ENCODE peak calls at places on chromosomes 7 and 10, in seven cellular contexts. F is GM12878, G is K562, L is SK-N-SH, Q is HepG2, W is HCT116, S is H1. Y is an unnamed sample.

GRCh38 chr10:98308602-98309365 is 40.8 kb upstream of the LOXL4 start:
- DNase-seq in L (peak), Q (peak), F (no peak), G (no peak), W (no peak), S (no peak), Y (no peak)

GRCh38 chr10:62083413-62083794 is 181.9 kb downstream of the ARID5B start:
- DNase-seq in W (no peak), S (no peak), L (no peak), Q (no peak), F (no peak), G (no peak), Y (no peak)

GRCh38 chr7:17520941-17521340 is 222.5 kb downstream of the AHR start:
- DNase-seq in L (no peak), Q (no peak), S (no peak), W (no peak), F (no peak), G (no peak), Y (no peak)

GRCh38 chr10:127612-128432 is 7.4 kb upstream of the ZMYND11 start:
- DNase-seq in Q (no peak), F (peak), L (no peak), S (no peak), W (no peak), G (no peak), Y (no peak)

GRCh38 chr7:22435105-22435504 is 64.9 kb downstream of the STEAP1B start:
- DNase-seq in S (no peak), Q (no peak), W (no peak), G (no peak), F (peak), L (no peak), Y (no peak)

GRCh38 chr7:142440219-142441073 is 182.6 kb upstream of the PRSS58 start:
- DNase-seq in S (no peak), G (no peak), Q (peak), W (peak), F (no peak), L (no peak), Y (no peak)

GRCh38 chr7:816751-817671 is 15.3 kb upstream of the SUN1 start:
- DNase-seq in G (peak), Q (no peak), S (no peak), F (no peak), L (no peak), W (no peak), Y (peak)

GRCh38 chr7:128845987-128846386 is 15.8 kb downstream of the FLNC start:
- DNase-seq in Q (no peak), L (no peak), G (no peak), S (no peak), W (no peak), F (no peak), Y (no peak)

GRCh38 chr10:58451490-58451889 is 61.2 kb upstream of the BICC1 start:
- DNase-seq in Q (no peak), W (no peak), G (no peak), L (no peak), F (no peak), S (no peak), Y (no peak)

GRCh38 chr7:138705122-138705521 is 4.0 kb upstream of the SVOPL start:
- DNase-seq in G (no peak), F (no peak), Q (no peak), W (no peak), L (no peak), S (no peak), Y (no peak)

GRCh38 chr7:157561523-157561785 is 224.7 kb downstream of the DNAJB6 start:
- DNase-seq in L (no peak), W (no peak), F (no peak), S (no peak), Q (no peak), G (no peak), Y (no peak)

GRCh38 chr7:101096331-101096956 is 11.2 kb downstream of the TRIM56 start:
- DNase-seq in Q (no peak), S (no peak), F (no peak), L (no peak), G (no peak), W (no peak), Y (no peak)

GRCh38 chr10:121788717-121789116 is 139.1 kb downstream of the ATE1 start:
- DNase-seq in F (no peak), Q (no peak), S (no peak), W (no peak), G (no peak), L (no peak), Y (no peak)

GRCh38 chr10:61775111-61775510 is 112.4 kb downstream of the CABCOCO1 start:
- DNase-seq in W (no peak), S (no peak), L (no peak), G (no peak), F (no peak), Q (no peak), Y (no peak)

GRCh38 chr7:124765401-124766352 is at the start of gene GPR37:
- DNase-seq in W (peak), L (peak), G (peak), Q (no peak), F (no peak), S (peak), Y (peak)

GRCh38 chr10:47402681-47403301 is 18.7 kb upstream of the ZNF488 start:
- DNase-seq in W (peak), F (no peak), G (no peak), Q (peak), S (peak), L (no peak), Y (peak)

GRCh38 chr10:7363700-7364099 is 47.1 kb downstream of the SFMBT2 start:
- DNase-seq in L (no peak), F (no peak), S (no peak), W (no peak), G (no peak), Q (no peak), Y (no peak)

GRCh38 chr10:110324805-110325280 is 20.1 kb upstream of the SMNDC1 start:
- DNase-seq in L (no peak), S (no peak), W (no peak), F (peak), G (no peak), Q (no peak), Y (no peak)

GRCh38 chr10:71663311-71663710 is 56.3 kb downstream of the C10orf105 start:
- DNase-seq in G (peak), Q (no peak), F (no peak), S (no peak), W (no peak), L (no peak), Y (no peak)

GRCh38 chr10:71664585-71664984 is 55.0 kb downstream of the C10orf105 start:
- DNase-seq in W (no peak), Q (no peak), F (no peak), L (no peak), S (no peak), G (no peak), Y (no peak)

GRCh38 chr10:71665456-71665855 is 54.1 kb downstream of the C10orf105 start:
- DNase-seq in F (no peak), L (no peak), G (no peak), S (no peak), W (no peak), Q (no peak), Y (no peak)

GRCh38 chr10:71667374-71667750 is 52.2 kb downstream of the C10orf105 start:
- DNase-seq in Q (no peak), F (peak), W (no peak), L (no peak), S (no peak), G (no peak), Y (no peak)

GRCh38 chr10:71666607-71667373 is 52.8 kb downstream of the C10orf105 start:
- DNase-seq in W (no peak), S (no peak), L (no peak), F (peak), Q (no peak), G (no peak), Y (no peak)
- TF ChIP-seq JUND in W (no peak), S (no peak), L (no peak), F (no peak), Q (no peak), G (no peak), Y (no peak)

GRCh38 chr7:70884446-70884764 is 247.5 kb upstream of the GALNT17 start:
- DNase-seq in W (no peak), G (no peak), L (no peak), S (peak), F (no peak), Q (no peak), Y (no peak)
- TF ChIP-seq JUND in W (no peak), G (no peak), L (no peak), S (no peak), F (no peak), Q (no peak), Y (no peak)

GRCh38 chr7:150949971-150950491 is 28.1 kb downstream of the KCNH2 start:
- DNase-seq in S (no peak), L (peak), W (no peak), G (no peak), Q (no peak), F (no peak), Y (no peak)
- TF ChIP-seq JUND in S (no peak), L (no peak), W (no peak), G (no peak), Q (no peak), F (no peak), Y (no peak)

GRCh38 chr7:91264924-91265681 is 870 bp downstream of the FZD1 start:
- DNase-seq in W (no peak), S (no peak), Q (no peak), L (peak), G (peak), F (no peak), Y (peak)

GRCh38 chr7:91267558-91267955 is 3.3 kb downstream of the FZD1 start:
- DNase-seq in L (no peak), F (no peak), W (no peak), G (no peak), Q (no peak), S (no peak), Y (no peak)

GRCh38 chr7:91265693-91266066 is 1.4 kb downstream of the FZD1 start:
- DNase-seq in W (no peak), Q (no peak), G (no peak), L (no peak), F (no peak), S (no peak), Y (no peak)

GRCh38 chr7:91266067-91266930 is 2.1 kb downstream of the FZD1 start:
- DNase-seq in F (no peak), S (no peak), Q (no peak), W (no peak), L (peak), G (no peak), Y (no peak)

DNA sequence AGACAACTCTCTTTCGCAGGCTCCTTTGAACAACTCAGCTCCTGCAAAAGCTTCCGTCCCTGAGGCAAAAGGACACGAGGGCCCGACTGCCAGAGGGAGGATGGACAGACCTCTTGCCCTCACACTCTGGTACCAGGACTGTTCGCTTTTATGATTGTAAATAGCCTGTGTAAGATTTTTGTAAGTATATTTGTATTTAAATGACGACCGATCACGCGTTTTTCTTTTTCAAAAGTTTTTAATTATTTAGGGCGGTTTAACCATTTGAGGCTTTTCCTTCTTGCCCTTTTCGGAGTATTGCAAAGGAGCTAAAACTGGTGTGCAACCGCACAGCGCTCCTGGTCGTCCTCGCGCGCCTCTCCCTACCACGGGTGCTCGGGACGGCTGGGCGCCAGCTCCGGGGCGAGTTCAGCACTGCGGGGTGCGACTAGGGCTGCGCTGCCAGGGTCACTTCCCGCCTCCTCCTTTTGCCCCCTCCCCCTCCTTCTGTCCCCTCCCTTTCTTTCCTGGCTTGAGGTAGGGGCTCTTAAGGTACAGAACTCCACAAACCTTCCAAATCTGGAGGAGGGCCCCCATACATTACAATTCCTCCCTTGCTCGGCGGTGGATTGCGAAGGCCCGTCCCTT is 2.8 kb downstream of the FZD1 start:
- DNase-seq in G (no peak), W (no peak), F (no peak), L (no peak), S (no peak), Q (no peak), Y (no peak)
- TF ChIP-seq JUND in G (no peak), W (no peak), F (no peak), L (no peak), S (no peak), Q (no peak), Y (no peak)

GRCh38 chr10:43113201-43113893 is 24.9 kb upstream of the CSGALNACT2 start:
- DNase-seq in Q (no peak), G (no peak), S (no peak), F (no peak), L (no peak), W (no peak), Y (no peak)

GRCh38 chr10:43115881-43116595 is 22.2 kb upstream of the CSGALNACT2 start:
- DNase-seq in F (no peak), W (no peak), G (no peak), Q (no peak), L (no peak), S (no peak), Y (no peak)

GRCh38 chr10:43116596-43116995 is 21.6 kb upstream of the CSGALNACT2 start:
- DNase-seq in W (no peak), F (no peak), S (no peak), G (no peak), Q (no peak), L (no peak), Y (no peak)

GRCh38 chr10:43114031-43114742 is 24.1 kb upstream of the CSGALNACT2 start:
- DNase-seq in S (no peak), W (no peak), G (no peak), L (no peak), Q (no peak), F (no peak), Y (no peak)

GRCh38 chr10:43114743-43115611 is 23.3 kb upstream of the CSGALNACT2 start:
- DNase-seq in G (no peak), F (no peak), Q (no peak), L (no peak), W (no peak), S (no peak), Y (no peak)
- TF ChIP-seq JUND in G (no peak), F (no peak), Q (no peak), L (no peak), W (no peak), S (no peak), Y (no peak)

Y was measured in T47D.